ENCODE peak calls at places on chromosomes 12 and 14, in six cellular contexts. One of them, this sample, is unnamed.

GRCh38 chr12:93127107-93127560 is 198.0 kb upstream of the EEA1 start:
- DNase-seq in AG09309: no peak
- DNase-seq in bronchial epithelial cell: no peak
- DNase-seq in cardiac fibroblast: no peak
- DNase-seq in esophagus squamous epithelium: no peak
- DNase-seq in astrocyte of the spinal cord: no peak
- DNase-seq in this sample: no peak

GRCh38 chr14:41505491-41505890 is 101.2 kb upstream of the LRFN5 start:
- DNase-seq in esophagus squamous epithelium: no peak
- DNase-seq in bronchial epithelial cell: no peak
- DNase-seq in astrocyte of the spinal cord: no peak
- DNase-seq in AG09309: no peak
- DNase-seq in cardiac fibroblast: no peak
- DNase-seq in this sample: no peak

GRCh38 chr14:105890474-105891220 is 364.3 kb downstream of the TMEM121 start:
- DNase-seq in astrocyte of the spinal cord: no peak
- DNase-seq in cardiac fibroblast: no peak
- DNase-seq in esophagus squamous epithelium: no peak
- DNase-seq in bronchial epithelial cell: no peak
- DNase-seq in AG09309: no peak
- DNase-seq in this sample: no peak

GRCh38 chr12:34206061-34206785 is 183.9 kb downstream of the ALG10 start:
- DNase-seq in esophagus squamous epithelium: no peak
- DNase-seq in cardiac fibroblast: no peak
- DNase-seq in astrocyte of the spinal cord: no peak
- DNase-seq in AG09309: no peak
- DNase-seq in bronchial epithelial cell: no peak
- DNase-seq in this sample: no peak

GRCh38 chr12:4270016-4270669 is 3.4 kb upstream of the CCND2 start:
- DNase-seq in AG09309: no peak
- DNase-seq in bronchial epithelial cell: peak
- DNase-seq in astrocyte of the spinal cord: no peak
- DNase-seq in cardiac fibroblast: no peak
- DNase-seq in esophagus squamous epithelium: no peak
- DNase-seq in this sample: peak

GRCh38 chr12:84058136-84058535 is 854.5 kb downstream of the SLC6A15 start:
- DNase-seq in AG09309: no peak
- DNase-seq in cardiac fibroblast: no peak
- DNase-seq in esophagus squamous epithelium: no peak
- DNase-seq in astrocyte of the spinal cord: no peak
- DNase-seq in bronchial epithelial cell: no peak
- DNase-seq in this sample: no peak

GRCh38 chr12:90593596-90594290 is 361.2 kb downstream of the CCER1 start:
- DNase-seq in cardiac fibroblast: no peak
- DNase-seq in bronchial epithelial cell: peak
- DNase-seq in astrocyte of the spinal cord: no peak
- DNase-seq in AG09309: no peak
- DNase-seq in esophagus squamous epithelium: no peak
- DNase-seq in this sample: peak

GRCh38 chr12:114269153-114269552 is 136.8 kb downstream of the TBX5 start:
- DNase-seq in cardiac fibroblast: no peak
- DNase-seq in esophagus squamous epithelium: no peak
- DNase-seq in AG09309: no peak
- DNase-seq in bronchial epithelial cell: peak
- DNase-seq in astrocyte of the spinal cord: no peak
- DNase-seq in this sample: peak

GRCh38 chr14:56945291-56945690 is 135.0 kb upstream of the OTX2 start:
- DNase-seq in cardiac fibroblast: no peak
- DNase-seq in astrocyte of the spinal cord: no peak
- DNase-seq in bronchial epithelial cell: no peak
- DNase-seq in AG09309: no peak
- DNase-seq in esophagus squamous epithelium: no peak
- DNase-seq in this sample: no peak

GRCh38 chr14:104301731-104302460 is 163.5 kb downstream of the KIF26A start:
- DNase-seq in esophagus squamous epithelium: no peak
- DNase-seq in AG09309: no peak
- DNase-seq in bronchial epithelial cell: no peak
- DNase-seq in astrocyte of the spinal cord: no peak
- DNase-seq in cardiac fibroblast: no peak
- DNase-seq in this sample: no peak

GRCh38 chr14:85439696-85440328 is 90.1 kb upstream of the FLRT2 start:
- DNase-seq in astrocyte of the spinal cord: peak
- DNase-seq in cardiac fibroblast: peak
- DNase-seq in AG09309: peak
- DNase-seq in esophagus squamous epithelium: no peak
- DNase-seq in bronchial epithelial cell: peak
- DNase-seq in this sample: peak

GRCh38 chr14:80425686-80426085 is 214.4 kb upstream of the DIO2 start:
- DNase-seq in astrocyte of the spinal cord: peak
- DNase-seq in esophagus squamous epithelium: no peak
- DNase-seq in cardiac fibroblast: peak
- DNase-seq in AG09309: peak
- DNase-seq in bronchial epithelial cell: peak
- DNase-seq in this sample: peak

GRCh38 chr14:69803753-69804152 is 6.7 kb upstream of the SLC10A1 start:
- DNase-seq in cardiac fibroblast: no peak
- DNase-seq in bronchial epithelial cell: peak
- DNase-seq in astrocyte of the spinal cord: no peak
- DNase-seq in AG09309: no peak
- DNase-seq in esophagus squamous epithelium: no peak
- DNase-seq in this sample: peak

GRCh38 chr14:69346710-69347109 is 51.4 kb downstream of the ERH start:
- DNase-seq in bronchial epithelial cell: peak
- DNase-seq in esophagus squamous epithelium: no peak
- DNase-seq in AG09309: no peak
- DNase-seq in astrocyte of the spinal cord: no peak
- DNase-seq in cardiac fibroblast: peak
- DNase-seq in this sample: peak

GRCh38 chr12:42502671-42503070 is 86.9 kb downstream of the PRICKLE1 start:
- DNase-seq in astrocyte of the spinal cord: no peak
- DNase-seq in cardiac fibroblast: no peak
- DNase-seq in esophagus squamous epithelium: no peak
- DNase-seq in AG09309: no peak
- DNase-seq in bronchial epithelial cell: no peak
- DNase-seq in this sample: no peak

GRCh38 chr12:56839489-56840442 is 76.6 kb downstream of the HSD17B6 start:
- DNase-seq in AG09309: no peak
- DNase-seq in bronchial epithelial cell: peak
- DNase-seq in astrocyte of the spinal cord: peak
- DNase-seq in esophagus squamous epithelium: no peak
- DNase-seq in cardiac fibroblast: peak
- DNase-seq in this sample: peak

GRCh38 chr12:103768467-103769123 is 72.4 kb downstream of the NT5DC3 start:
- DNase-seq in esophagus squamous epithelium: no peak
- DNase-seq in AG09309: no peak
- DNase-seq in astrocyte of the spinal cord: peak
- DNase-seq in cardiac fibroblast: no peak
- DNase-seq in bronchial epithelial cell: no peak
- DNase-seq in this sample: no peak

GRCh38 chr12:127773520-127773919 is 493.4 kb upstream of the TMEM132C start:
- DNase-seq in esophagus squamous epithelium: no peak
- DNase-seq in AG09309: no peak
- DNase-seq in cardiac fibroblast: no peak
- DNase-seq in bronchial epithelial cell: no peak
- DNase-seq in astrocyte of the spinal cord: no peak
- DNase-seq in this sample: no peak

GRCh38 chr14:69632154-69632553 is 20.8 kb downstream of the SUSD6 start:
- DNase-seq in bronchial epithelial cell: no peak
- DNase-seq in astrocyte of the spinal cord: no peak
- DNase-seq in AG09309: no peak
- DNase-seq in cardiac fibroblast: no peak
- DNase-seq in esophagus squamous epithelium: no peak
- DNase-seq in this sample: no peak

GRCh38 chr12:2268478-2269286 is 215.9 kb downstream of the CACNA1C start:
- DNase-seq in esophagus squamous epithelium: no peak
- DNase-seq in AG09309: peak
- DNase-seq in astrocyte of the spinal cord: peak
- DNase-seq in bronchial epithelial cell: peak
- DNase-seq in cardiac fibroblast: peak
- DNase-seq in this sample: peak

GRCh38 chr12:87801860-87802720 is 227.1 kb downstream of the C12orf50 start:
- DNase-seq in esophagus squamous epithelium: no peak
- DNase-seq in bronchial epithelial cell: peak
- DNase-seq in astrocyte of the spinal cord: peak
- DNase-seq in cardiac fibroblast: peak
- DNase-seq in AG09309: no peak
- DNase-seq in this sample: no peak

GRCh38 chr12:54933381-54933780 is 51.2 kb downstream of the TESPA1 start:
- DNase-seq in AG09309: no peak
- DNase-seq in bronchial epithelial cell: peak
- DNase-seq in cardiac fibroblast: peak
- DNase-seq in esophagus squamous epithelium: no peak
- DNase-seq in astrocyte of the spinal cord: no peak
- DNase-seq in this sample: peak

GRCh38 chr14:58881433-58881832 is 243.7 kb downstream of the DACT1 start:
- DNase-seq in cardiac fibroblast: no peak
- DNase-seq in esophagus squamous epithelium: no peak
- DNase-seq in AG09309: no peak
- DNase-seq in astrocyte of the spinal cord: no peak
- DNase-seq in bronchial epithelial cell: no peak
- DNase-seq in this sample: no peak

GRCh38 chr14:81208489-81208888 is 12.3 kb downstream of the GTF2A1 start:
- DNase-seq in AG09309: no peak
- DNase-seq in astrocyte of the spinal cord: no peak
- DNase-seq in esophagus squamous epithelium: no peak
- DNase-seq in cardiac fibroblast: no peak
- DNase-seq in bronchial epithelial cell: no peak
- DNase-seq in this sample: no peak

GRCh38 chr12:8629486-8630033 is 16.9 kb upstream of the AICDA start:
- DNase-seq in cardiac fibroblast: peak
- DNase-seq in bronchial epithelial cell: peak
- DNase-seq in esophagus squamous epithelium: no peak
- DNase-seq in astrocyte of the spinal cord: no peak
- DNase-seq in AG09309: no peak
- DNase-seq in this sample: peak

GRCh38 chr12:51822261-51822616 is 26.3 kb downstream of the FIGNL2 start:
- DNase-seq in esophagus squamous epithelium: no peak
- DNase-seq in astrocyte of the spinal cord: no peak
- DNase-seq in AG09309: no peak
- DNase-seq in bronchial epithelial cell: no peak
- DNase-seq in cardiac fibroblast: no peak
- DNase-seq in this sample: no peak
- H3K4me3 ChIP-seq in esophagus squamous epithelium: no peak
- H3K4me3 ChIP-seq in astrocyte of the spinal cord: peak
- H3K4me3 ChIP-seq in AG09309: no peak
- H3K4me3 ChIP-seq in bronchial epithelial cell: no peak
- H3K4me3 ChIP-seq in cardiac fibroblast: no peak
- H3K4me3 ChIP-seq in this sample: no peak

GRCh38 chr14:101235042-101235871 is 326.0 kb upstream of the DIO3 start:
- DNase-seq in AG09309: no peak
- DNase-seq in astrocyte of the spinal cord: peak
- DNase-seq in bronchial epithelial cell: peak
- DNase-seq in cardiac fibroblast: peak
- DNase-seq in esophagus squamous epithelium: no peak
- DNase-seq in this sample: peak
- TF ChIP-seq CTCF in AG09309: peak
- TF ChIP-seq CTCF in astrocyte of the spinal cord: peak
- TF ChIP-seq CTCF in bronchial epithelial cell: peak
- TF ChIP-seq CTCF in cardiac fibroblast: peak
- TF ChIP-seq CTCF in esophagus squamous epithelium: no peak
- TF ChIP-seq CTCF in this sample: peak

DNA sequence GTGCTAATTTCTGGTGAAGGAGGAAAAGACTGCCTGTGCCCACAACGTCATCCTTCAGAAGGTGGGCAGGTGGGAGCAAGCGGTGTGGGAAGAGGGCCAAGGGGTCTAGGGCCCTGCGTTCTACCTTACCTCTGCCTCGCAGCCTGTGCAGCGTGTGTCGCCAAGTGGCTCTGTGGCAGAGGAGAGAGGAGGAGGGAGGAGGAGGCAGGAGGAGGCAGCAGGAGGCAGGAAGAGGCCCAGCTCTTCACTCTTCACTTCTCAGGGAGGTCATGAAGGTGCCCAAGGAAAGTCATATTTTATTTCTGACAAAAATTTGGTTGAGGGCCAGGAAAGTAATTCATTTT is 177.9 kb downstream of the MYRFL start:
- DNase-seq in esophagus squamous epithelium: no peak
- DNase-seq in astrocyte of the spinal cord: no peak
- DNase-seq in bronchial epithelial cell: no peak
- DNase-seq in AG09309: no peak
- DNase-seq in cardiac fibroblast: no peak
- DNase-seq in this sample: no peak
- H3K4me3 ChIP-seq in esophagus squamous epithelium: no peak
- H3K4me3 ChIP-seq in astrocyte of the spinal cord: no peak
- H3K4me3 ChIP-seq in bronchial epithelial cell: no peak
- H3K4me3 ChIP-seq in AG09309: no peak
- H3K4me3 ChIP-seq in cardiac fibroblast: no peak
- H3K4me3 ChIP-seq in this sample: no peak

DNA sequence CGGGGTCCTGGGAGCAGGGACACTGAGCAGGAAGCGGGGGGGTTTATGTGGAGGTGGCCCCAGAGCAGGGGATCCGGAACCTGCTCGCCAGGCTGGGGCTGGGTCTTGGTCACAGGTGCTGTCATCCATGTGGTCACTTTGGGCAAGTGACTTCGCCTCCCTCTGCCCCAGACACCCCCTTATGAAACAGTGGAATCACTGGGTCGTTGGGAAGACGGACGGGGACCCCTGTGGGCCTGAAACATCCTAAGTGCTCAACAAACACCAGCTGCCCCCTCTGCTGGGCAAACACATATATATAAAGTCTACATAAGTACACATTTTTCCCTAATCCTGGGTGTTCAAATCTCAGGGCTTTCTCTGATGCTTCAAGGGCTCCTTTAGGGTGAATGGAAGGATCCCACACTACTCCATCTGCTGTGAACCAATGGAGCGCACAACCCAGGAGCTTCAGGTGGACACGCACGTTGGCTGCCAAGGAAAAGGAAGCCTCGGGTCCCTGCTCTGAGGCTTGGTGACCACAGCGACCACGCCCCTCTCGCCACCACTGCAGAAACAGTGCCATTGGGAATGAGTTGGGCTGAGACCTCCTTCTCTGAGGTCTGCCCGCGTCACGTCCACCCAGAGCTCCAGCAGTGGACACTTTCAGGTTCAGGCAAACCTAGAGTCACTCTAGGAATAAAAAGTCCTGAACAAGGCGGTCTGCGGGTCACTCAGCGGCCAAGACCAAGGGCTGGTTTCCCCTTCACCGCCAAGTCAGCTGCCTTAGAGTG is 54.6 kb downstream of the CDC42BPB start:
- DNase-seq in AG09309: no peak
- DNase-seq in astrocyte of the spinal cord: no peak
- DNase-seq in cardiac fibroblast: no peak
- DNase-seq in bronchial epithelial cell: no peak
- DNase-seq in esophagus squamous epithelium: no peak
- DNase-seq in this sample: no peak
- TF ChIP-seq CTCF in AG09309: no peak
- TF ChIP-seq CTCF in astrocyte of the spinal cord: peak
- TF ChIP-seq CTCF in cardiac fibroblast: no peak
- TF ChIP-seq CTCF in bronchial epithelial cell: no peak
- TF ChIP-seq CTCF in esophagus squamous epithelium: no peak
- TF ChIP-seq CTCF in this sample: no peak

DNA sequence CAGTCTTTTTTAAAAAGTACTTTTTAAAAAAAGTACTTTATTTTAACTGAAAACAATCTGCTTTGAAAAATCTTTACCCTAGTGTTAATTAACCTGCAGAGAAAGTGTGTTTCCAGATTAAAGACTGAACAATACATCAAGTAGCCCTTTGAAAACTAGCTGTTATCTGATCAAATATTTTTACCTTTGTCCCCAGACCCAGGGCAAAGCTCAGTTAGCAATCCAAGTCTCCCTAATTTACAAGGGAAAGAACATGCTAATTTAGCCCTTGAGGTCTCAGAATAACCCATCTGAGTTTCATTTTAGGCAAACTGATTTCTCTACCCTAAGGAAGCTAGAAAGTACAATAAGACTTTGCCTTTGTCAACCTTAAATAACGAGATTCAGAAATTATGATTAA is 91.2 kb downstream of the PPM1H start:
- DNase-seq in cardiac fibroblast: no peak
- DNase-seq in esophagus squamous epithelium: no peak
- DNase-seq in bronchial epithelial cell: no peak
- DNase-seq in AG09309: no peak
- DNase-seq in astrocyte of the spinal cord: no peak
- DNase-seq in this sample: no peak
- H3K4me3 ChIP-seq in cardiac fibroblast: no peak
- H3K4me3 ChIP-seq in esophagus squamous epithelium: no peak
- H3K4me3 ChIP-seq in bronchial epithelial cell: no peak
- H3K4me3 ChIP-seq in AG09309: no peak
- H3K4me3 ChIP-seq in astrocyte of the spinal cord: no peak
- H3K4me3 ChIP-seq in this sample: no peak

This sample was measured in epithelial cell of esophagus.